ENCODE peak calls at places on chromosome 11, in seven cellular contexts. P, A, H, W, R, V and D are unnamed samples.

GRCh38 chr11:119759324-119759723 is 30.3 kb upstream of the NECTIN1 start:
- DNase-seq in P (peak), A (no peak), H (no peak), W (peak), R (no peak), V (no peak), D (peak)

GRCh38 chr11:47152953-47153950 is 23.4 kb downstream of the ARFGAP2 start:
- DNase-seq in P (peak), A (peak), H (peak), W (peak), R (peak), V (peak), D (peak)

GRCh38 chr11:12058425-12059115 is 50.1 kb upstream of the DKK3 start:
- DNase-seq in P (no peak), A (peak), H (no peak), W (no peak), R (no peak), V (no peak), D (no peak)

GRCh38 chr11:16191212-16191851 is 165.0 kb downstream of the SOX6 start:
- DNase-seq in P (no peak), A (no peak), H (no peak), W (no peak), R (no peak), V (no peak), D (peak)

GRCh38 chr11:63832336-63832735 is 6.6 kb upstream of the MARK2 start:
- DNase-seq in P (no peak), A (no peak), H (peak), W (no peak), R (no peak), V (no peak), D (no peak)

GRCh38 chr11:27864046-27865025 is 164.1 kb upstream of the BDNF start:
- DNase-seq in P (no peak), A (peak), H (no peak), W (no peak), R (no peak), V (no peak), D (no peak)

GRCh38 chr11:16604784-16605439 is 133.5 kb upstream of the C11orf58 start:
- DNase-seq in P (peak), A (no peak), H (no peak), W (peak), R (peak), V (no peak), D (peak)

GRCh38 chr11:133082851-133083488 is 449.3 kb downstream of the OPCML start:
- DNase-seq in P (peak), A (peak), H (no peak), W (peak), R (peak), V (peak), D (peak)

GRCh38 chr11:124179311-124179710 is 3.8 kb upstream of the OR10D3 start:
- DNase-seq in P (no peak), A (no peak), H (no peak), W (peak), R (no peak), V (no peak), D (no peak)